ENCODE peak calls at places on chromosomes 5 and 9, in nine cellular contexts. G is astrocyte, I is neural progenitor cell, E is heart right ventricle, J is AG04449, V is cardiac muscle cell, Z is spleen, T is left ventricle myocardium inferior, N is fibroblast of mammary gland. Y is an unnamed sample.

GRCh38 chr5:25892251-25892650 is 1146.1 kb downstream of the CDH9 start:
- DNase-seq in G (no peak), I (no peak), E (no peak), J (no peak), V (no peak), Z (no peak), T (no peak), N (no peak), Y (no peak)

GRCh38 chr9:124769451-124770358 is 1.4 kb downstream of the NR6A1 start:
- DNase-seq in G (no peak), I (peak; percentile 67), E (peak; percentile 36), J (no peak), V (no peak), Z (peak; percentile 88), T (no peak), N (no peak), Y (no peak)

GRCh38 chr9:114507726-114508125 is 2.5 kb upstream of the WHRN start:
- DNase-seq in G (no peak), I (peak; percentile 57), E (no peak), J (no peak), V (peak; percentile 41), Z (no peak), T (no peak), N (peak; percentile 21), Y (no peak)

GRCh38 chr5:179393078-179393477 is 47.8 kb upstream of the ADAMTS2 start:
- DNase-seq in G (peak; percentile 23), I (no peak), E (no peak), J (no peak), V (peak; percentile 69), Z (no peak), T (no peak), N (peak; percentile 97), Y (no peak)

GRCh38 chr9:447230-448025 is 232.8 kb downstream of the DOCK8 start:
- DNase-seq in G (peak; percentile 94), I (no peak), E (no peak), J (no peak), V (peak; percentile 32), Z (no peak), T (no peak), N (peak; percentile 63), Y (peak; percentile 88)

GRCh38 chr5:125349432-125349831 is 603.0 kb upstream of the ZNF608 start:
- DNase-seq in G (peak; percentile 24), I (peak; percentile 77), E (no peak), J (no peak), V (peak; percentile 49), Z (no peak), T (no peak), N (peak; percentile 51), Y (no peak)

GRCh38 chr5:114658179-114658578 is 296.3 kb downstream of the KCNN2 start:
- DNase-seq in G (no peak), I (no peak), E (no peak), J (no peak), V (no peak), Z (no peak), T (no peak), N (peak; percentile 55), Y (no peak)

GRCh38 chr5:37723147-37723961 is 116.5 kb downstream of the GDNF start:
- DNase-seq in G (peak; percentile 63), I (peak; percentile 59), E (no peak), J (no peak), V (peak; percentile 29), Z (no peak), T (no peak), N (peak; percentile 30), Y (no peak)

GRCh38 chr5:38509185-38509584 is 47.3 kb downstream of the LIFR start:
- DNase-seq in G (peak; percentile 89), I (no peak), E (no peak), J (peak; percentile 79), V (peak; percentile 68), Z (no peak), T (no peak), N (peak; percentile 84), Y (no peak)

GRCh38 chr9:37433754-37434435 is 11.4 kb downstream of the GRHPR start:
- DNase-seq in G (no peak), I (peak; percentile 63), E (no peak), J (no peak), V (no peak), Z (no peak), T (no peak), N (no peak), Y (no peak)

GRCh38 chr5:77797133-77797532 is 21.0 kb upstream of the TBCA start:
- DNase-seq in G (no peak), I (no peak), E (no peak), J (no peak), V (no peak), Z (no peak), T (no peak), N (no peak), Y (no peak)

GRCh38 chr5:36605241-36605640 is 1.2 kb upstream of the SLC1A3 start:
- DNase-seq in G (no peak), I (no peak), E (no peak), J (no peak), V (no peak), Z (no peak), T (no peak), N (peak; percentile 65), Y (no peak)

GRCh38 chr5:23305055-23305454 is 202.4 kb upstream of the PRDM9 start:
- DNase-seq in G (no peak), I (no peak), E (no peak), J (no peak), V (no peak), Z (no peak), T (no peak), N (no peak), Y (no peak)

GRCh38 chr5:54533541-54534179 is 16.1 kb downstream of the SNX18 start:
- DNase-seq in G (no peak), I (peak; percentile 65), E (no peak), J (no peak), V (peak; percentile 44), Z (no peak), T (no peak), N (no peak), Y (no peak)

GRCh38 chr5:124477577-124477976 is 268.9 kb downstream of the ZNF608 start:
- DNase-seq in G (no peak), I (no peak), E (no peak), J (no peak), V (no peak), Z (no peak), T (no peak), N (no peak), Y (no peak)

GRCh38 chr5:68287631-68287975 is 72.0 kb downstream of the PIK3R1 start:
- DNase-seq in G (no peak), I (no peak), E (no peak), J (no peak), V (no peak), Z (no peak), T (no peak), N (no peak), Y (no peak)

GRCh38 chr5:122392844-122393243 is 80.8 kb downstream of the SNCAIP start:
- DNase-seq in G (no peak), I (no peak), E (no peak), J (no peak), V (peak; percentile 73), Z (no peak), T (no peak), N (peak; percentile 49), Y (no peak)

GRCh38 chr5:63563008-63563917 is 399.0 kb downstream of the HTR1A start:
- DNase-seq in G (no peak), I (no peak), E (no peak), J (no peak), V (no peak), Z (peak; percentile 41), T (no peak), N (no peak), Y (no peak)

GRCh38 chr9:82489579-82489915 is 501.0 kb downstream of the SPATA31D1 start:
- DNase-seq in G (peak; percentile 55), I (no peak), E (no peak), J (no peak), V (peak; percentile 32), Z (no peak), T (no peak), N (peak; percentile 56), Y (no peak)

GRCh38 chr5:150672884-150673275 is 11.8 kb downstream of the MYOZ3 start:
- DNase-seq in G (no peak), I (no peak), E (no peak), J (no peak), V (no peak), Z (no peak), T (no peak), N (no peak), Y (no peak)

GRCh38 chr5:150670275-150670960 is 9.4 kb downstream of the MYOZ3 start:
- DNase-seq in G (no peak), I (peak; percentile 50), E (no peak), J (no peak), V (no peak), Z (no peak), T (no peak), N (no peak), Y (no peak)

GRCh38 chr5:150671509-150672236 is 10.6 kb downstream of the MYOZ3 start:
- DNase-seq in G (no peak), I (peak; percentile 32), E (peak; percentile 25), J (no peak), V (peak; percentile 18), Z (peak; percentile 79), T (no peak), N (no peak), Y (no peak)

GRCh38 chr5:150670961-150671337 is 9.9 kb downstream of the MYOZ3 start:
- DNase-seq in G (no peak), I (no peak), E (no peak), J (no peak), V (peak; percentile 12), Z (no peak), T (no peak), N (no peak), Y (no peak)

GRCh38 chr5:150672237-150672883 is 11.3 kb downstream of the MYOZ3 start:
- DNase-seq in G (no peak), I (peak; percentile 65), E (peak; percentile 61), J (no peak), V (peak; percentile 35), Z (peak; percentile 83), T (peak; percentile 44), N (peak; percentile 11), Y (no peak)
- TF ChIP-seq CTCF in G (no peak), I (peak; percentile 4), E (no peak), J (no peak), V (no peak), Z (no peak), T (no peak), N (no peak), Y (no peak)

GRCh38 chr5:16457451-16457850 is 8.1 kb downstream of the ZNF622 start:
- DNase-seq in G (no peak), I (no peak), E (no peak), J (no peak), V (no peak), Z (no peak), T (no peak), N (no peak), Y (no peak)
- H3K4me3 ChIP-seq in G (no peak overlapping the region), I (no peak overlapping the region), E (no peak overlapping the region), J (no peak overlapping the region), V (no peak overlapping the region), Z (no peak overlapping the region), T (no peak overlapping the region), N (no peak overlapping the region), Y (no peak overlapping the region)

GRCh38 chr5:110414360-110414759 is 312.1 kb downstream of the TMEM232 start:
- DNase-seq in G (peak; percentile 19), I (peak; percentile 23), E (no peak), J (peak; percentile 9), V (peak; percentile 2), Z (no peak), T (no peak), N (peak; percentile 24), Y (no peak)
- TF ChIP-seq CTCF in G (peak; percentile 38), I (peak; percentile 54), E (peak; percentile 13), J (peak; percentile 31), V (peak; percentile 22), Z (no peak), T (peak; percentile 51), N (peak; percentile 47), Y (peak; percentile 60)

GRCh38 chr9:35271637-35272036 is 109.8 kb downstream of the UNC13B start:
- DNase-seq in G (no peak), I (no peak), E (no peak), J (no peak), V (no peak), Z (no peak), T (no peak), N (no peak), Y (no peak)
- H3K4me3 ChIP-seq in G (no peak overlapping the region), I (no peak overlapping the region), E (no peak overlapping the region), J (no peak overlapping the region), V (no peak overlapping the region), Z (no peak overlapping the region), T (no peak overlapping the region), N (no peak overlapping the region), Y (no peak overlapping the region)